ENCODE peak calls at places on chromosomes 16 and 17, in ten cellular contexts. B, M, U, O, T, Y, V, Z, G and I are unnamed samples.

GRCh38 chr17:17379197-17379991 is 76.2 kb downstream of the NT5M start:
- DNase-seq in B (no peak), M (peak), U (no peak), O (no peak), T (no peak), Y (no peak), V (no peak), Z (peak), G (no peak), I (no peak)

GRCh38 chr17:419073-419735 is 66.6 kb upstream of the RPH3AL start:
- DNase-seq in B (no peak), M (no peak), U (no peak), O (no peak), T (no peak), Y (no peak), V (no peak), Z (no peak), G (no peak), I (no peak)

GRCh38 chr17:44587339-44587738 is 30.1 kb downstream of the FZD2 start:
- DNase-seq in B (peak), M (no peak), U (peak), O (peak), T (no peak), Y (peak), V (peak), Z (peak), G (no peak), I (no peak)

GRCh38 chr17:16439867-16440351 is 24.5 kb downstream of the TRPV2 start:
- DNase-seq in B (no peak), M (no peak), U (no peak), O (peak), T (no peak), Y (no peak), V (no peak), Z (no peak), G (no peak), I (no peak)

GRCh38 chr17:45663772-45664171 is 120.3 kb upstream of the CRHR1 start:
- DNase-seq in B (no peak), M (no peak), U (no peak), O (no peak), T (no peak), Y (no peak), V (no peak), Z (no peak), G (no peak), I (no peak)

GRCh38 chr17:47918991-47919390 is 22.4 kb upstream of the PNPO start:
- DNase-seq in B (no peak), M (no peak), U (no peak), O (no peak), T (no peak), Y (no peak), V (no peak), Z (no peak), G (no peak), I (no peak)

GRCh38 chr16:84529607-84530006 is 25.1 kb upstream of the MEAK7 start:
- DNase-seq in B (no peak), M (no peak), U (no peak), O (no peak), T (no peak), Y (no peak), V (no peak), Z (no peak), G (no peak), I (no peak)

GRCh38 chr17:83067071-83067717 is 12.2 kb upstream of the METRNL start:
- DNase-seq in B (no peak), M (no peak), U (no peak), O (no peak), T (peak), Y (no peak), V (peak), Z (no peak), G (no peak), I (no peak)

GRCh38 chr17:72977768-72978417 is 114.6 kb downstream of the SLC39A11 start:
- DNase-seq in B (no peak), M (no peak), U (no peak), O (peak), T (no peak), Y (no peak), V (no peak), Z (no peak), G (no peak), I (no peak)

GRCh38 chr17:50501054-50501453 is 7.2 kb upstream of the MYCBPAP start:
- DNase-seq in B (no peak), M (no peak), U (no peak), O (peak), T (peak), Y (no peak), V (no peak), Z (no peak), G (no peak), I (no peak)

GRCh38 chr17:57471941-57472368 is 215.6 kb downstream of the MSI2 start:
- DNase-seq in B (no peak), M (no peak), U (no peak), O (no peak), T (no peak), Y (no peak), V (no peak), Z (no peak), G (no peak), I (no peak)

GRCh38 chr17:80422981-80423380 is 8.0 kb downstream of the ENDOV start:
- DNase-seq in B (no peak), M (no peak), U (no peak), O (no peak), T (no peak), Y (no peak), V (no peak), Z (no peak), G (no peak), I (no peak)

GRCh38 chr16:30092373-30093010 is 768 bp upstream of the TBX6 start:
- DNase-seq in B (no peak), M (peak), U (peak), O (peak), T (peak), Y (no peak), V (peak), Z (peak), G (peak), I (peak)

GRCh38 chr16:9840761-9841665 is 341.2 kb downstream of the GRIN2A start:
- DNase-seq in B (no peak), M (no peak), U (no peak), O (no peak), T (no peak), Y (no peak), V (no peak), Z (no peak), G (no peak), I (no peak)

GRCh38 chr17:76710863-76711611 is at the start of gene MXRA7:
- DNase-seq in B (no peak), M (peak), U (peak), O (peak), T (peak), Y (no peak), V (peak), Z (peak), G (peak), I (peak)

GRCh38 chr17:77842906-77843249 is 115.6 kb upstream of the TNRC6C start:
- DNase-seq in B (no peak), M (no peak), U (no peak), O (no peak), T (no peak), Y (no peak), V (no peak), Z (peak), G (no peak), I (no peak)

GRCh38 chr17:14619821-14620220 is 318.9 kb downstream of the HS3ST3B1 start:
- DNase-seq in B (no peak), M (no peak), U (no peak), O (no peak), T (no peak), Y (no peak), V (no peak), Z (no peak), G (no peak), I (no peak)

GRCh38 chr16:67280090-67281015 is 1.0 kb downstream of the PLEKHG4 start:
- DNase-seq in B (no peak), M (no peak), U (no peak), O (no peak), T (no peak), Y (no peak), V (no peak), Z (no peak), G (no peak), I (no peak)

GRCh38 chr16:24129412-24129918 is 126.7 kb upstream of the CACNG3 start:
- DNase-seq in B (no peak), M (no peak), U (no peak), O (no peak), T (no peak), Y (no peak), V (no peak), Z (no peak), G (no peak), I (no peak)

GRCh38 chr17:61118871-61119270 is 280.8 kb upstream of the TBX2 start:
- DNase-seq in B (no peak), M (no peak), U (no peak), O (no peak), T (no peak), Y (no peak), V (no peak), Z (no peak), G (no peak), I (no peak)

GRCh38 chr17:2400474-2400866 is 390 bp downstream of the MNT start:
- DNase-seq in B (no peak), M (peak), U (no peak), O (peak), T (peak), Y (no peak), V (peak), Z (peak), G (peak), I (peak)

GRCh38 chr17:12768267-12768666 is 21.0 kb upstream of the ARHGAP44 start:
- DNase-seq in B (no peak), M (no peak), U (no peak), O (no peak), T (no peak), Y (no peak), V (no peak), Z (no peak), G (no peak), I (no peak)

GRCh38 chr17:48787850-48788249 is 29.2 kb downstream of the TTLL6 start:
- DNase-seq in B (no peak), M (no peak), U (no peak), O (no peak), T (no peak), Y (no peak), V (no peak), Z (no peak), G (no peak), I (no peak)

GRCh38 chr17:52648995-52649394 is 490.5 kb upstream of the CA10 start:
- DNase-seq in B (no peak), M (no peak), U (no peak), O (no peak), T (no peak), Y (no peak), V (no peak), Z (no peak), G (no peak), I (no peak)

GRCh38 chr16:73196670-73197069 is 148.7 kb upstream of the ZFHX3 start:
- DNase-seq in B (no peak), M (peak), U (no peak), O (peak), T (peak), Y (no peak), V (peak), Z (peak), G (peak), I (no peak)

GRCh38 chr16:50841081-50841886 is 99.4 kb downstream of the CYLD start:
- DNase-seq in B (no peak), M (no peak), U (no peak), O (peak), T (no peak), Y (no peak), V (no peak), Z (no peak), G (no peak), I (peak)

GRCh38 chr17:75250009-75250471 is 11.4 kb downstream of the GGA3 start:
- DNase-seq in B (no peak), M (no peak), U (no peak), O (peak), T (no peak), Y (no peak), V (no peak), Z (peak), G (peak), I (peak)

GRCh38 chr16:1333149-1333812 is at the start of gene BAIAP3:
- DNase-seq in B (no peak), M (peak), U (peak), O (peak), T (peak), Y (no peak), V (no peak), Z (no peak), G (no peak), I (peak)

GRCh38 chr17:35668807-35669206 is 62.6 kb upstream of the RASL10B start:
- DNase-seq in B (no peak), M (no peak), U (no peak), O (no peak), T (no peak), Y (no peak), V (no peak), Z (no peak), G (no peak), I (no peak)

GRCh38 chr16:10980811-10981210 is 36.4 kb downstream of the CLEC16A start:
- DNase-seq in B (no peak), M (no peak), U (no peak), O (no peak), T (no peak), Y (no peak), V (no peak), Z (no peak), G (no peak), I (no peak)

GRCh38 chr17:76530489-76530814 is 7.1 kb downstream of the CYGB start:
- DNase-seq in B (no peak), M (no peak), U (no peak), O (no peak), T (no peak), Y (no peak), V (no peak), Z (no peak), G (no peak), I (no peak)

GRCh38 chr17:40545660-40546059 is 19.6 kb downstream of the CCR7 start:
- DNase-seq in B (no peak), M (no peak), U (no peak), O (no peak), T (peak), Y (no peak), V (no peak), Z (no peak), G (no peak), I (no peak)

GRCh38 chr17:9768381-9768934 is 22.9 kb downstream of the DHRS7C start:
- DNase-seq in B (no peak), M (no peak), U (peak), O (peak), T (no peak), Y (no peak), V (no peak), Z (peak), G (no peak), I (no peak)